ENCODE peak calls at places on chromosome 1, in ten cellular contexts. T is neuronal stem cell, R is GM23248, E is HepG2, Y is DND-41, G is H9, Z is colonic mucosa, S is HCT116, M is astrocyte, D is SK-N-SH. C is an unnamed sample. For H3K9me3, the result is how much of the 10 kb centered on the place peaks cover.

GRCh38 chr1:109267743-109268300 is 15.1 kb downstream of the PSRC1 start:
- DNase-seq in Y (no peak), D (no peak), G (no peak), E (no peak), T (no peak), S (no peak), Z (no peak), R (no peak), M (peak), C (no peak)

GRCh38 chr1:225877570-225877969 is 4.6 kb downstream of the TMEM63A start:
- DNase-seq in R (peak), D (peak), T (peak), Y (peak), S (no peak), Z (peak), E (peak), M (no peak), G (peak), C (no peak)

GRCh38 chr1:9302745-9303524 is 10.2 kb downstream of the SPSB1 start:
- DNase-seq in S (peak), R (peak), M (peak), E (no peak), Y (no peak), T (no peak), G (no peak), D (no peak), Z (no peak), C (no peak)

GRCh38 chr1:220011620-220012019 is 34.7 kb downstream of the EPRS1 start:
- DNase-seq in S (no peak), G (no peak), R (peak), T (no peak), Z (no peak), M (no peak), D (no peak), E (no peak), Y (no peak), C (no peak)

GRCh38 chr1:16006552-16007485 is 2.8 kb downstream of the SRARP start:
- DNase-seq in S (peak), M (no peak), Y (no peak), E (peak), G (peak), R (peak), Z (no peak), D (no peak), T (no peak), C (no peak)

GRCh38 chr1:201912832-201913231 is 24.1 kb downstream of the SHISA4 start:
- DNase-seq in T (no peak), M (no peak), Z (no peak), S (no peak), Y (no peak), R (peak), E (no peak), D (no peak), G (no peak), C (no peak)

GRCh38 chr1:46478721-46479485 is 10.7 kb upstream of the DMBX1 start:
- DNase-seq in Z (no peak), G (no peak), E (no peak), R (no peak), T (no peak), M (no peak), Y (no peak), D (no peak), S (no peak), C (no peak)

GRCh38 chr1:101995984-101996731 is 568 bp downstream of the OLFM3 start:
- DNase-seq in E (no peak), Y (no peak), D (peak), R (no peak), M (no peak), Z (no peak), G (no peak), T (no peak), S (no peak), C (no peak)

GRCh38 chr1:156740679-156741612 is at the start of gene MRPL24:
- DNase-seq in Z (peak), T (peak), Y (peak), M (peak), S (peak), R (peak), E (peak), G (peak), D (peak), C (peak)

GRCh38 chr1:201731592-201731991 is 97.4 kb upstream of the IPO9 start:
- DNase-seq in D (peak), Y (no peak), R (no peak), S (no peak), E (no peak), M (no peak), G (no peak), Z (no peak), T (no peak), C (no peak)

GRCh38 chr1:93702102-93702827 is 20.6 kb upstream of the BCAR3 start:
- DNase-seq in S (no peak), Y (no peak), G (peak), Z (no peak), T (no peak), E (no peak), R (peak), D (peak), M (no peak), C (no peak)

GRCh38 chr1:25343872-25344271 is 5.7 kb downstream of the TMEM50A start:
- DNase-seq in Y (no peak), D (no peak), R (peak), E (no peak), S (peak), M (peak), T (no peak), Z (no peak), G (no peak), C (no peak)

GRCh38 chr1:66416295-66416694 is 117.7 kb upstream of the SGIP1 start:
- DNase-seq in D (no peak), Y (no peak), G (no peak), S (no peak), M (no peak), Z (no peak), R (peak), E (no peak), T (no peak), C (no peak)
- H3K9me3 ChIP-seq in D (under half), Y (under half), G (under half), S (under half), M (under half), Z (under half), R (under half), E (under half), T (under half), C (under half)

GRCh38 chr1:227532019-227532619 is 31.2 kb upstream of the ZNF678 start:
- DNase-seq in S (no peak), Z (no peak), E (no peak), D (no peak), Y (no peak), R (no peak), T (no peak), G (no peak), M (no peak), C (no peak)
- H3K9ac ChIP-seq in S (no peak), Z (no peak), E (no peak), D (no peak), Y (no peak), R (no peak), T (no peak), G (no peak), M (no peak), C (no peak)

DNA sequence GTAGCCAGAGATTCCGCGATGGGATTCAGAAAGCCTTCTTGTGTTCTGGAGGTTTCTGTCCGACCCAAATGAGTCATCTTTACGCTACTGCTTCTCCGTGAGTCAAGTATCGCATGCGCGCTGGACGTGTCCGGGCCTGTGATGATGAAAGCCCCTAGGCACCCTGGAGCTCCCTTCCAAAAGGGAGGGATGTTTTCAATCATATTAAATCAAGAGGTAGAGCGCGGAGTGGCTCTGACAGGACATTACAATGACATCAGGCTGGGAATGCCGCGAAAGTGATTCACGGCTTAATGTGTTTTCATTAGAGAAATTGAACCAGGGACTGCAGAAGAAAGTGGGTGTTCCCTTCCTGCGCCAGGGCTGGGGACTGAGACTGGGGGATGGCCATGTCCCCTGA is 48.5 kb downstream of the AJAP1 start:
- DNase-seq in Y (no peak), E (no peak), T (no peak), D (peak), S (no peak), M (peak), G (no peak), R (peak), Z (no peak), C (no peak)
- H3K9me3 ChIP-seq in Y (under half), E (under half), T (under half), D (under half), S (under half), M (under half), G (under half), R (under half), Z (under half), C (under half)

DNA sequence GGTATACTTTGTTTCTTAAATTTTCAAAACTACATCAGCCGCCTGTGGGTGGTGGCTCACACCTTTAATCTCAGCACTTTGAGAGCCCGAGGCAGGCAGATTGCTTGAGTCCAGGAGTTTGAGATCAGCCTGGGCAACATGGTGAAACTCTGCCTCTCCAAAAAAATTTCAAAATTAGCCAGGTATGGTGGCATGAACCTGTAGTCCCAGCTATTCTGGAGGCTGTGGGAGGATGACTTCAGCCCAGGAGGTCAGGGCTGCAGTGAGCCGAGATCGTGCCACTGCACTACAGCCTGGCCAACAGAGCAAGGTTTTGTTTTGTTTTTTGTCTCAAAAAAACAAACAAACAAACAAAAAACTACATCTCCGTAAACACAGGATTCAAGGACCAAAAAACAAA is 3.3 kb downstream of the EYA3 start:
- DNase-seq in S (no peak), T (no peak), D (no peak), R (no peak), Y (no peak), E (no peak), G (no peak), M (no peak), Z (no peak), C (no peak)
- H3K9ac ChIP-seq in S (no peak), T (no peak), D (no peak), R (no peak), Y (no peak), E (no peak), G (no peak), M (no peak), Z (no peak), C (no peak)

GRCh38 chr1:4488018-4488417 is 166.4 kb upstream of the AJAP1 start:
- DNase-seq in T (no peak), S (no peak), D (no peak), R (no peak), Z (no peak), G (no peak), M (no peak), E (no peak), Y (no peak), C (no peak)
- H3K9me3 ChIP-seq in T (under half), S (under half), D (under half), R (under half), Z (under half), G (under half), M (under half), E (under half), Y (under half), C (under half)

GRCh38 chr1:223845810-223846667 is at the start of gene TP53BP2:
- DNase-seq in D (peak), Y (peak), Z (peak), E (peak), G (peak), S (peak), R (peak), M (peak), T (peak), C (peak)

GRCh38 chr1:223843934-223844333 is 1.8 kb downstream of the TP53BP2 start:
- DNase-seq in M (no peak), Z (no peak), Y (no peak), D (no peak), T (no peak), G (no peak), S (no peak), R (peak), E (no peak), C (no peak)

GRCh38 chr1:223844962-223845809 is 561 bp downstream of the TP53BP2 start:
- DNase-seq in S (no peak), T (peak), G (peak), E (peak), D (peak), Z (peak), M (peak), Y (peak), R (peak), C (peak)

GRCh38 chr1:223842784-223843183 is 3.0 kb downstream of the TP53BP2 start:
- DNase-seq in Z (no peak), S (no peak), G (no peak), D (no peak), E (no peak), T (no peak), Y (no peak), M (no peak), R (no peak), C (no peak)

DNA sequence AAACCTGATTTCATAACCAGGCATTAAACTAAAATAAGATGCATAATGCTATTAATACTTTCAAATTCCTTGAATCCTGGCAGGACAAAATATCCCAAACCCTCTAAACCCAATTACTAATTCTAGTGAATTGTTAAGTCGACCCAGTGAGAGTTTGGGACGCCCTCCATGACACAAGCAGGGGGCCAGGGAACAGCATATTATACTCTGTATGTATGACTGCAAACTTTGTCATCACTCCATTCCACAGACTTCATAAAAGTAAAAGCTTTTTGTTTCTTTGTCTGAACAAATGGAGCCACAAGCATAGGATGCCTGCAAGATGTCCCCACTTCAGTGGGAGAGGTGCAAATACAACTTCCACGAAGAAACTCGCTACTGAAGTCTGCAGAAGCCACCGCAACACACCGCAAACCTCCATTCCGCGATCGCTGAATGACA is 1.2 kb downstream of the TP53BP2 start:
- DNase-seq in D (no peak), S (no peak), M (no peak), Z (no peak), R (peak), T (no peak), Y (peak), G (no peak), E (no peak), C (no peak)
- H3K9ac ChIP-seq in D (peak), S (peak), M (peak), Z (peak), R (peak), T (peak), Y (peak), G (peak), E (peak), C (peak)

GRCh38 chr1:66143661-66144060 is 351.0 kb downstream of the PDE4B start:
- DNase-seq in G (no peak), M (no peak), S (no peak), R (no peak), Z (no peak), T (no peak), Y (peak), E (no peak), D (no peak), C (no peak)

GRCh38 chr1:66152034-66152433 is 359.3 kb downstream of the PDE4B start:
- DNase-seq in G (no peak), E (no peak), D (no peak), R (no peak), T (no peak), M (no peak), S (no peak), Y (no peak), Z (no peak), C (no peak)

GRCh38 chr1:66147226-66147625 is 354.5 kb downstream of the PDE4B start:
- DNase-seq in S (no peak), M (no peak), E (peak), R (no peak), Z (no peak), T (no peak), Y (no peak), G (no peak), D (no peak), C (no peak)
- H3K9me3 ChIP-seq in S (under half), M (under half), E (under half), R (under half), Z (under half), T (under half), Y (under half), G (under half), D (under half), C (under half)